ENCODE peak calls at places on chromosomes 11 and 22, in nine cellular contexts. One of them, this sample, is unnamed.

GRCh38 chr22:37735054-37735453 is 38.2 kb downstream of the TRIOBP start:
- DNase-seq in stimulated activated CD8-positive, alpha-beta memory T cell treated with anti-CD3 and anti-CD28 coated beads, Interleukin-2, amount 100 ng/mL, for 48 hours: no peak
- DNase-seq in neural crest cell: peak
- DNase-seq in NCI-H2081: no peak
- DNase-seq in activated CD8-positive, alpha-beta memory T cell treated with anti-CD3 and anti-CD28 coated beads for 24 hours: no peak
- DNase-seq in T-helper 1 cell: no peak
- DNase-seq in stimulated activated effector memory CD8-positive, alpha-beta T cell treated with anti-CD3 and anti-CD28 coated beads, Interleukin-12 subunit alpha, Interleukin-12 subunit beta, amount 100 ng/mL, for 72 hours: no peak
- DNase-seq in heart right ventricle: peak
- DNase-seq in RCC 7860: peak
- DNase-seq in this sample: no peak

GRCh38 chr22:44496305-44496704 is 1.7 kb downstream of the RTL6 start:
- DNase-seq in stimulated activated CD8-positive, alpha-beta memory T cell treated with anti-CD3 and anti-CD28 coated beads, Interleukin-2, amount 100 ng/mL, for 48 hours: no peak
- DNase-seq in neural crest cell: no peak
- DNase-seq in NCI-H2081: no peak
- DNase-seq in activated CD8-positive, alpha-beta memory T cell treated with anti-CD3 and anti-CD28 coated beads for 24 hours: no peak
- DNase-seq in T-helper 1 cell: no peak
- DNase-seq in stimulated activated effector memory CD8-positive, alpha-beta T cell treated with anti-CD3 and anti-CD28 coated beads, Interleukin-12 subunit alpha, Interleukin-12 subunit beta, amount 100 ng/mL, for 72 hours: peak
- DNase-seq in heart right ventricle: no peak
- DNase-seq in RCC 7860: no peak
- DNase-seq in this sample: no peak

GRCh38 chr22:41939981-41940852 is 6.7 kb downstream of the CENPM start:
- DNase-seq in stimulated activated CD8-positive, alpha-beta memory T cell treated with anti-CD3 and anti-CD28 coated beads, Interleukin-2, amount 100 ng/mL, for 48 hours: peak
- DNase-seq in neural crest cell: no peak
- DNase-seq in NCI-H2081: peak
- DNase-seq in activated CD8-positive, alpha-beta memory T cell treated with anti-CD3 and anti-CD28 coated beads for 24 hours: peak
- DNase-seq in T-helper 1 cell: peak
- DNase-seq in stimulated activated effector memory CD8-positive, alpha-beta T cell treated with anti-CD3 and anti-CD28 coated beads, Interleukin-12 subunit alpha, Interleukin-12 subunit beta, amount 100 ng/mL, for 72 hours: peak
- DNase-seq in heart right ventricle: no peak
- DNase-seq in RCC 7860: no peak
- DNase-seq in this sample: no peak

GRCh38 chr22:20175597-20175900 is 24.7 kb upstream of the CCDC188 start:
- DNase-seq in stimulated activated CD8-positive, alpha-beta memory T cell treated with anti-CD3 and anti-CD28 coated beads, Interleukin-2, amount 100 ng/mL, for 48 hours: no peak
- DNase-seq in neural crest cell: no peak
- DNase-seq in NCI-H2081: no peak
- DNase-seq in activated CD8-positive, alpha-beta memory T cell treated with anti-CD3 and anti-CD28 coated beads for 24 hours: no peak
- DNase-seq in T-helper 1 cell: no peak
- DNase-seq in stimulated activated effector memory CD8-positive, alpha-beta T cell treated with anti-CD3 and anti-CD28 coated beads, Interleukin-12 subunit alpha, Interleukin-12 subunit beta, amount 100 ng/mL, for 72 hours: no peak
- DNase-seq in heart right ventricle: no peak
- DNase-seq in RCC 7860: no peak
- DNase-seq in this sample: no peak

GRCh38 chr11:26992031-26992541 is 1.8 kb upstream of the FIBIN start:
- DNase-seq in stimulated activated CD8-positive, alpha-beta memory T cell treated with anti-CD3 and anti-CD28 coated beads, Interleukin-2, amount 100 ng/mL, for 48 hours: no peak
- DNase-seq in neural crest cell: no peak
- DNase-seq in NCI-H2081: no peak
- DNase-seq in activated CD8-positive, alpha-beta memory T cell treated with anti-CD3 and anti-CD28 coated beads for 24 hours: no peak
- DNase-seq in T-helper 1 cell: no peak
- DNase-seq in stimulated activated effector memory CD8-positive, alpha-beta T cell treated with anti-CD3 and anti-CD28 coated beads, Interleukin-12 subunit alpha, Interleukin-12 subunit beta, amount 100 ng/mL, for 72 hours: no peak
- DNase-seq in heart right ventricle: no peak
- DNase-seq in RCC 7860: no peak
- DNase-seq in this sample: peak

GRCh38 chr22:39309881-39310714 is 9.3 kb downstream of the RPL3 start:
- DNase-seq in stimulated activated CD8-positive, alpha-beta memory T cell treated with anti-CD3 and anti-CD28 coated beads, Interleukin-2, amount 100 ng/mL, for 48 hours: no peak
- DNase-seq in neural crest cell: no peak
- DNase-seq in NCI-H2081: no peak
- DNase-seq in activated CD8-positive, alpha-beta memory T cell treated with anti-CD3 and anti-CD28 coated beads for 24 hours: peak
- DNase-seq in T-helper 1 cell: no peak
- DNase-seq in stimulated activated effector memory CD8-positive, alpha-beta T cell treated with anti-CD3 and anti-CD28 coated beads, Interleukin-12 subunit alpha, Interleukin-12 subunit beta, amount 100 ng/mL, for 72 hours: no peak
- DNase-seq in heart right ventricle: no peak
- DNase-seq in RCC 7860: peak
- DNase-seq in this sample: no peak

GRCh38 chr11:68845351-68846002 is 3.8 kb upstream of the CPT1A start:
- DNase-seq in stimulated activated CD8-positive, alpha-beta memory T cell treated with anti-CD3 and anti-CD28 coated beads, Interleukin-2, amount 100 ng/mL, for 48 hours: no peak
- DNase-seq in neural crest cell: no peak
- DNase-seq in NCI-H2081: no peak
- DNase-seq in activated CD8-positive, alpha-beta memory T cell treated with anti-CD3 and anti-CD28 coated beads for 24 hours: no peak
- DNase-seq in T-helper 1 cell: no peak
- DNase-seq in stimulated activated effector memory CD8-positive, alpha-beta T cell treated with anti-CD3 and anti-CD28 coated beads, Interleukin-12 subunit alpha, Interleukin-12 subunit beta, amount 100 ng/mL, for 72 hours: no peak
- DNase-seq in heart right ventricle: no peak
- DNase-seq in RCC 7860: no peak
- DNase-seq in this sample: no peak

GRCh38 chr22:45460288-45461109 is 42.2 kb upstream of the FBLN1 start:
- DNase-seq in stimulated activated CD8-positive, alpha-beta memory T cell treated with anti-CD3 and anti-CD28 coated beads, Interleukin-2, amount 100 ng/mL, for 48 hours: no peak
- DNase-seq in neural crest cell: no peak
- DNase-seq in NCI-H2081: no peak
- DNase-seq in activated CD8-positive, alpha-beta memory T cell treated with anti-CD3 and anti-CD28 coated beads for 24 hours: no peak
- DNase-seq in T-helper 1 cell: no peak
- DNase-seq in stimulated activated effector memory CD8-positive, alpha-beta T cell treated with anti-CD3 and anti-CD28 coated beads, Interleukin-12 subunit alpha, Interleukin-12 subunit beta, amount 100 ng/mL, for 72 hours: no peak
- DNase-seq in heart right ventricle: peak
- DNase-seq in RCC 7860: no peak
- DNase-seq in this sample: peak

GRCh38 chr11:9923280-9923679 is 259.4 kb downstream of the SWAP70 start:
- DNase-seq in stimulated activated CD8-positive, alpha-beta memory T cell treated with anti-CD3 and anti-CD28 coated beads, Interleukin-2, amount 100 ng/mL, for 48 hours: no peak
- DNase-seq in neural crest cell: no peak
- DNase-seq in NCI-H2081: no peak
- DNase-seq in activated CD8-positive, alpha-beta memory T cell treated with anti-CD3 and anti-CD28 coated beads for 24 hours: no peak
- DNase-seq in T-helper 1 cell: no peak
- DNase-seq in stimulated activated effector memory CD8-positive, alpha-beta T cell treated with anti-CD3 and anti-CD28 coated beads, Interleukin-12 subunit alpha, Interleukin-12 subunit beta, amount 100 ng/mL, for 72 hours: no peak
- DNase-seq in heart right ventricle: no peak
- DNase-seq in RCC 7860: no peak
- DNase-seq in this sample: no peak

GRCh38 chr11:39541945-39542351 is 1917.5 kb downstream of the LRRC4C start:
- DNase-seq in stimulated activated CD8-positive, alpha-beta memory T cell treated with anti-CD3 and anti-CD28 coated beads, Interleukin-2, amount 100 ng/mL, for 48 hours: no peak
- DNase-seq in neural crest cell: no peak
- DNase-seq in NCI-H2081: no peak
- DNase-seq in activated CD8-positive, alpha-beta memory T cell treated with anti-CD3 and anti-CD28 coated beads for 24 hours: no peak
- DNase-seq in T-helper 1 cell: no peak
- DNase-seq in stimulated activated effector memory CD8-positive, alpha-beta T cell treated with anti-CD3 and anti-CD28 coated beads, Interleukin-12 subunit alpha, Interleukin-12 subunit beta, amount 100 ng/mL, for 72 hours: no peak
- DNase-seq in heart right ventricle: no peak
- DNase-seq in RCC 7860: no peak
- DNase-seq in this sample: no peak

GRCh38 chr11:46295312-46295995 is 18.0 kb downstream of the CREB3L1 start:
- DNase-seq in stimulated activated CD8-positive, alpha-beta memory T cell treated with anti-CD3 and anti-CD28 coated beads, Interleukin-2, amount 100 ng/mL, for 48 hours: peak
- DNase-seq in neural crest cell: peak
- DNase-seq in NCI-H2081: peak
- DNase-seq in activated CD8-positive, alpha-beta memory T cell treated with anti-CD3 and anti-CD28 coated beads for 24 hours: peak
- DNase-seq in T-helper 1 cell: peak
- DNase-seq in stimulated activated effector memory CD8-positive, alpha-beta T cell treated with anti-CD3 and anti-CD28 coated beads, Interleukin-12 subunit alpha, Interleukin-12 subunit beta, amount 100 ng/mL, for 72 hours: peak
- DNase-seq in heart right ventricle: peak
- DNase-seq in RCC 7860: peak
- DNase-seq in this sample: no peak

GRCh38 chr11:35927730-35928129 is 16.1 kb upstream of the LDLRAD3 start:
- DNase-seq in stimulated activated CD8-positive, alpha-beta memory T cell treated with anti-CD3 and anti-CD28 coated beads, Interleukin-2, amount 100 ng/mL, for 48 hours: no peak
- DNase-seq in neural crest cell: no peak
- DNase-seq in NCI-H2081: no peak
- DNase-seq in activated CD8-positive, alpha-beta memory T cell treated with anti-CD3 and anti-CD28 coated beads for 24 hours: no peak
- DNase-seq in T-helper 1 cell: no peak
- DNase-seq in stimulated activated effector memory CD8-positive, alpha-beta T cell treated with anti-CD3 and anti-CD28 coated beads, Interleukin-12 subunit alpha, Interleukin-12 subunit beta, amount 100 ng/mL, for 72 hours: no peak
- DNase-seq in heart right ventricle: no peak
- DNase-seq in RCC 7860: no peak
- DNase-seq in this sample: peak

GRCh38 chr22:30252411-30253204 is 6.0 kb upstream of the LIF start:
- DNase-seq in stimulated activated CD8-positive, alpha-beta memory T cell treated with anti-CD3 and anti-CD28 coated beads, Interleukin-2, amount 100 ng/mL, for 48 hours: no peak
- DNase-seq in neural crest cell: no peak
- DNase-seq in NCI-H2081: no peak
- DNase-seq in activated CD8-positive, alpha-beta memory T cell treated with anti-CD3 and anti-CD28 coated beads for 24 hours: no peak
- DNase-seq in T-helper 1 cell: no peak
- DNase-seq in stimulated activated effector memory CD8-positive, alpha-beta T cell treated with anti-CD3 and anti-CD28 coated beads, Interleukin-12 subunit alpha, Interleukin-12 subunit beta, amount 100 ng/mL, for 72 hours: no peak
- DNase-seq in heart right ventricle: no peak
- DNase-seq in RCC 7860: peak
- DNase-seq in this sample: no peak

GRCh38 chr22:41538583-41538982 is 5.7 kb downstream of the POLR3H start:
- DNase-seq in stimulated activated CD8-positive, alpha-beta memory T cell treated with anti-CD3 and anti-CD28 coated beads, Interleukin-2, amount 100 ng/mL, for 48 hours: no peak
- DNase-seq in neural crest cell: no peak
- DNase-seq in NCI-H2081: no peak
- DNase-seq in activated CD8-positive, alpha-beta memory T cell treated with anti-CD3 and anti-CD28 coated beads for 24 hours: no peak
- DNase-seq in T-helper 1 cell: no peak
- DNase-seq in stimulated activated effector memory CD8-positive, alpha-beta T cell treated with anti-CD3 and anti-CD28 coated beads, Interleukin-12 subunit alpha, Interleukin-12 subunit beta, amount 100 ng/mL, for 72 hours: no peak
- DNase-seq in heart right ventricle: no peak
- DNase-seq in RCC 7860: no peak
- DNase-seq in this sample: no peak

GRCh38 chr11:61518032-61518795 is 9.7 kb downstream of the LRRC10B start:
- DNase-seq in stimulated activated CD8-positive, alpha-beta memory T cell treated with anti-CD3 and anti-CD28 coated beads, Interleukin-2, amount 100 ng/mL, for 48 hours: no peak
- DNase-seq in neural crest cell: no peak
- DNase-seq in NCI-H2081: no peak
- DNase-seq in activated CD8-positive, alpha-beta memory T cell treated with anti-CD3 and anti-CD28 coated beads for 24 hours: no peak
- DNase-seq in T-helper 1 cell: no peak
- DNase-seq in stimulated activated effector memory CD8-positive, alpha-beta T cell treated with anti-CD3 and anti-CD28 coated beads, Interleukin-12 subunit alpha, Interleukin-12 subunit beta, amount 100 ng/mL, for 72 hours: no peak
- DNase-seq in heart right ventricle: no peak
- DNase-seq in RCC 7860: no peak
- DNase-seq in this sample: no peak

GRCh38 chr11:1567721-1568100 is 4.4 kb downstream of the DUSP8 start:
- DNase-seq in stimulated activated CD8-positive, alpha-beta memory T cell treated with anti-CD3 and anti-CD28 coated beads, Interleukin-2, amount 100 ng/mL, for 48 hours: no peak
- DNase-seq in neural crest cell: no peak
- DNase-seq in NCI-H2081: no peak
- DNase-seq in activated CD8-positive, alpha-beta memory T cell treated with anti-CD3 and anti-CD28 coated beads for 24 hours: no peak
- DNase-seq in T-helper 1 cell: no peak
- DNase-seq in stimulated activated effector memory CD8-positive, alpha-beta T cell treated with anti-CD3 and anti-CD28 coated beads, Interleukin-12 subunit alpha, Interleukin-12 subunit beta, amount 100 ng/mL, for 72 hours: no peak
- DNase-seq in heart right ventricle: no peak
- DNase-seq in RCC 7860: no peak
- DNase-seq in this sample: no peak

GRCh38 chr11:95569207-95569606 is 220.4 kb downstream of the FAM76B start:
- DNase-seq in stimulated activated CD8-positive, alpha-beta memory T cell treated with anti-CD3 and anti-CD28 coated beads, Interleukin-2, amount 100 ng/mL, for 48 hours: no peak
- DNase-seq in neural crest cell: no peak
- DNase-seq in NCI-H2081: no peak
- DNase-seq in activated CD8-positive, alpha-beta memory T cell treated with anti-CD3 and anti-CD28 coated beads for 24 hours: no peak
- DNase-seq in T-helper 1 cell: no peak
- DNase-seq in stimulated activated effector memory CD8-positive, alpha-beta T cell treated with anti-CD3 and anti-CD28 coated beads, Interleukin-12 subunit alpha, Interleukin-12 subunit beta, amount 100 ng/mL, for 72 hours: no peak
- DNase-seq in heart right ventricle: no peak
- DNase-seq in RCC 7860: no peak
- DNase-seq in this sample: no peak

GRCh38 chr11:8652140-8652539 is 30.3 kb downstream of the TRIM66 start:
- DNase-seq in stimulated activated CD8-positive, alpha-beta memory T cell treated with anti-CD3 and anti-CD28 coated beads, Interleukin-2, amount 100 ng/mL, for 48 hours: no peak
- DNase-seq in neural crest cell: no peak
- DNase-seq in NCI-H2081: no peak
- DNase-seq in activated CD8-positive, alpha-beta memory T cell treated with anti-CD3 and anti-CD28 coated beads for 24 hours: no peak
- DNase-seq in T-helper 1 cell: no peak
- DNase-seq in stimulated activated effector memory CD8-positive, alpha-beta T cell treated with anti-CD3 and anti-CD28 coated beads, Interleukin-12 subunit alpha, Interleukin-12 subunit beta, amount 100 ng/mL, for 72 hours: no peak
- DNase-seq in heart right ventricle: no peak
- DNase-seq in RCC 7860: peak
- DNase-seq in this sample: peak

GRCh38 chr11:69321877-69322350 is 28.0 kb downstream of the MYEOV start:
- DNase-seq in stimulated activated CD8-positive, alpha-beta memory T cell treated with anti-CD3 and anti-CD28 coated beads, Interleukin-2, amount 100 ng/mL, for 48 hours: no peak
- DNase-seq in neural crest cell: no peak
- DNase-seq in NCI-H2081: no peak
- DNase-seq in activated CD8-positive, alpha-beta memory T cell treated with anti-CD3 and anti-CD28 coated beads for 24 hours: no peak
- DNase-seq in T-helper 1 cell: no peak
- DNase-seq in stimulated activated effector memory CD8-positive, alpha-beta T cell treated with anti-CD3 and anti-CD28 coated beads, Interleukin-12 subunit alpha, Interleukin-12 subunit beta, amount 100 ng/mL, for 72 hours: no peak
- DNase-seq in heart right ventricle: no peak
- DNase-seq in RCC 7860: peak
- DNase-seq in this sample: no peak

GRCh38 chr11:120519474-120519873 is 7.9 kb downstream of the GRIK4 start:
- DNase-seq in stimulated activated CD8-positive, alpha-beta memory T cell treated with anti-CD3 and anti-CD28 coated beads, Interleukin-2, amount 100 ng/mL, for 48 hours: no peak
- DNase-seq in neural crest cell: no peak
- DNase-seq in NCI-H2081: no peak
- DNase-seq in activated CD8-positive, alpha-beta memory T cell treated with anti-CD3 and anti-CD28 coated beads for 24 hours: no peak
- DNase-seq in T-helper 1 cell: no peak
- DNase-seq in stimulated activated effector memory CD8-positive, alpha-beta T cell treated with anti-CD3 and anti-CD28 coated beads, Interleukin-12 subunit alpha, Interleukin-12 subunit beta, amount 100 ng/mL, for 72 hours: no peak
- DNase-seq in heart right ventricle: no peak
- DNase-seq in RCC 7860: no peak
- DNase-seq in this sample: no peak

GRCh38 chr11:117220999-117221774 is 10.7 kb downstream of the PCSK7 start:
- DNase-seq in stimulated activated CD8-positive, alpha-beta memory T cell treated with anti-CD3 and anti-CD28 coated beads, Interleukin-2, amount 100 ng/mL, for 48 hours: no peak
- DNase-seq in neural crest cell: no peak
- DNase-seq in NCI-H2081: no peak
- DNase-seq in activated CD8-positive, alpha-beta memory T cell treated with anti-CD3 and anti-CD28 coated beads for 24 hours: no peak
- DNase-seq in T-helper 1 cell: no peak
- DNase-seq in stimulated activated effector memory CD8-positive, alpha-beta T cell treated with anti-CD3 and anti-CD28 coated beads, Interleukin-12 subunit alpha, Interleukin-12 subunit beta, amount 100 ng/mL, for 72 hours: no peak
- DNase-seq in heart right ventricle: peak
- DNase-seq in RCC 7860: no peak
- DNase-seq in this sample: no peak

GRCh38 chr22:44878483-44879300 is 126.3 kb downstream of the ARHGAP8 start:
- DNase-seq in stimulated activated CD8-positive, alpha-beta memory T cell treated with anti-CD3 and anti-CD28 coated beads, Interleukin-2, amount 100 ng/mL, for 48 hours: no peak
- DNase-seq in neural crest cell: no peak
- DNase-seq in NCI-H2081: no peak
- DNase-seq in activated CD8-positive, alpha-beta memory T cell treated with anti-CD3 and anti-CD28 coated beads for 24 hours: no peak
- DNase-seq in T-helper 1 cell: no peak
- DNase-seq in stimulated activated effector memory CD8-positive, alpha-beta T cell treated with anti-CD3 and anti-CD28 coated beads, Interleukin-12 subunit alpha, Interleukin-12 subunit beta, amount 100 ng/mL, for 72 hours: no peak
- DNase-seq in heart right ventricle: no peak
- DNase-seq in RCC 7860: no peak
- DNase-seq in this sample: no peak

GRCh38 chr11:118892515-118892914 is 8.8 kb downstream of the CXCR5 start:
- DNase-seq in stimulated activated CD8-positive, alpha-beta memory T cell treated with anti-CD3 and anti-CD28 coated beads, Interleukin-2, amount 100 ng/mL, for 48 hours: no peak
- DNase-seq in neural crest cell: no peak
- DNase-seq in NCI-H2081: peak
- DNase-seq in activated CD8-positive, alpha-beta memory T cell treated with anti-CD3 and anti-CD28 coated beads for 24 hours: no peak
- DNase-seq in T-helper 1 cell: peak
- DNase-seq in stimulated activated effector memory CD8-positive, alpha-beta T cell treated with anti-CD3 and anti-CD28 coated beads, Interleukin-12 subunit alpha, Interleukin-12 subunit beta, amount 100 ng/mL, for 72 hours: no peak
- DNase-seq in heart right ventricle: no peak
- DNase-seq in RCC 7860: no peak
- DNase-seq in this sample: no peak

GRCh38 chr11:111435046-111435698 is 56.1 kb upstream of the POU2AF1 start:
- DNase-seq in stimulated activated CD8-positive, alpha-beta memory T cell treated with anti-CD3 and anti-CD28 coated beads, Interleukin-2, amount 100 ng/mL, for 48 hours: no peak
- DNase-seq in neural crest cell: no peak
- DNase-seq in NCI-H2081: peak
- DNase-seq in activated CD8-positive, alpha-beta memory T cell treated with anti-CD3 and anti-CD28 coated beads for 24 hours: no peak
- DNase-seq in T-helper 1 cell: no peak
- DNase-seq in stimulated activated effector memory CD8-positive, alpha-beta T cell treated with anti-CD3 and anti-CD28 coated beads, Interleukin-12 subunit alpha, Interleukin-12 subunit beta, amount 100 ng/mL, for 72 hours: no peak
- DNase-seq in heart right ventricle: no peak
- DNase-seq in RCC 7860: no peak
- DNase-seq in this sample: no peak